ENCODE peak calls at places on chromosome 7, in five cellular contexts. F is GM12878, Z is GM23338, B is astrocyte of the spinal cord, X is GM12865. P is an unnamed sample.

GRCh38 chr7:64685091-64685490 is 19.2 kb downstream of the ZNF107 start:
- DNase-seq in F (no peak), Z (peak; percentile 13), B (no peak), X (no peak), P (no peak)

GRCh38 chr7:119935418-119936025 is 337.5 kb upstream of the KCND2 start:
- DNase-seq in F (no peak), Z (peak; percentile 66), B (peak; percentile 65), X (peak; percentile 45), P (no peak)

GRCh38 chr7:138212314-138212713 is 136.1 kb downstream of the AKR1D1 start:
- DNase-seq in F (no peak), Z (no peak), B (no peak), X (no peak), P (no peak)

GRCh38 chr7:112484671-112485097 is 3.9 kb downstream of the LSMEM1 start:
- DNase-seq in F (no peak), Z (no peak), B (peak; percentile 97), X (no peak), P (peak; percentile 94)

GRCh38 chr7:74575083-74575803 is 82.3 kb upstream of the GTF2I start:
- DNase-seq in F (no peak), Z (no peak), B (peak; percentile 78), X (no peak), P (no peak)

GRCh38 chr7:50822716-50823115 is 40.0 kb upstream of the GRB10 start:
- DNase-seq in F (no peak), Z (no peak), B (peak; percentile 58), X (no peak), P (peak; percentile 17)

GRCh38 chr7:96826089-96826488 is 116.4 kb upstream of the SEM1 start:
- DNase-seq in F (no peak), Z (no peak), B (no peak), X (no peak), P (no peak)

GRCh38 chr7:120991570-120991969 is 3.1 kb downstream of the CPED1 start:
- DNase-seq in F (no peak), Z (no peak), B (peak; percentile 69), X (no peak), P (no peak)

GRCh38 chr7:1021931-1022330 is 22.4 kb upstream of the GPR146 start:
- DNase-seq in F (no peak), Z (no peak), B (no peak), X (no peak), P (no peak)

GRCh38 chr7:98395481-98395880 is 5.4 kb downstream of the BAIAP2L1 start:
- DNase-seq in F (no peak), Z (no peak), B (no peak), X (no peak), P (no peak)

GRCh38 chr7:41104621-41105020 is 598.3 kb downstream of the INHBA start:
- DNase-seq in F (no peak), Z (no peak), B (no peak), X (no peak), P (no peak)

GRCh38 chr7:98329100-98329871 is 47.8 kb downstream of the BRI3 start:
- DNase-seq in F (no peak), Z (no peak), B (peak; percentile 91), X (no peak), P (no peak)

GRCh38 chr7:155984028-155984607 is 171.9 kb upstream of the SHH start:
- DNase-seq in F (no peak), Z (no peak), B (no peak), X (no peak), P (no peak)

GRCh38 chr7:128031901-128032604 is 816 bp upstream of the LRRC4 start:
- DNase-seq in F (no peak), Z (peak; percentile 80), B (peak; percentile 87), X (peak; percentile 48), P (peak; percentile 74)

GRCh38 chr7:13903997-13904396 is 85.5 kb downstream of the ETV1 start:
- DNase-seq in F (no peak), Z (no peak), B (no peak), X (no peak), P (peak; percentile 62)

GRCh38 chr7:128836729-128837348 is 6.6 kb downstream of the FLNC start:
- DNase-seq in F (no peak), Z (no peak), B (no peak), X (no peak), P (no peak)

GRCh38 chr7:138352570-138353461 is 107.2 kb upstream of the TRIM24 start:
- DNase-seq in F (no peak), Z (no peak), B (no peak), X (no peak), P (no peak)

GRCh38 chr7:93715234-93715633 is 140.7 kb upstream of the CALCR start:
- DNase-seq in F (no peak), Z (peak; percentile 77), B (peak; percentile 46), X (peak; percentile 49), P (no peak)

GRCh38 chr7:94355389-94355788 is 39.3 kb upstream of the COL1A2 start:
- DNase-seq in F (no peak), Z (no peak), B (no peak), X (no peak), P (no peak)

GRCh38 chr7:22884911-22885823 is 62.5 kb upstream of the TOMM7 start:
- DNase-seq in F (peak; percentile 66), Z (no peak), B (no peak), X (peak; percentile 61), P (no peak)

GRCh38 chr7:80795174-80795573 is 123.7 kb downstream of the SEMA3C start:
- DNase-seq in F (no peak), Z (no peak), B (peak; percentile 67), X (no peak), P (no peak)

GRCh38 chr7:129779602-129780256 is 168.2 kb downstream of the NRF1 start:
- DNase-seq in F (no peak), Z (peak; percentile 94), B (no peak), X (peak; percentile 52), P (no peak)

GRCh38 chr7:53398566-53398965 is 363.1 kb downstream of the POM121L12 start:
- DNase-seq in F (no peak), Z (no peak), B (no peak), X (no peak), P (no peak)

GRCh38 chr7:46654546-46655443 is 733.7 kb upstream of the IGFBP3 start:
- DNase-seq in F (no peak), Z (no peak), B (no peak), X (no peak), P (no peak)

GRCh38 chr7:89607797-89608196 is 546.5 kb upstream of the STEAP1 start:
- DNase-seq in F (no peak), Z (no peak), B (no peak), X (no peak), P (no peak)

GRCh38 chr7:117435475-117436043 is 8.3 kb upstream of the ASZ1 start:
- DNase-seq in F (peak; percentile 73), Z (no peak), B (no peak), X (peak; percentile 70), P (no peak)

GRCh38 chr7:28685660-28686417 is 272.3 kb downstream of the TRIL start:
- DNase-seq in F (no peak), Z (peak; percentile 77), B (peak; percentile 99), X (peak; percentile 9), P (peak; percentile 96)
- TF ChIP-seq CTCF in F (no peak), Z (no peak), B (no peak), X (no peak), P (no peak)

DNA sequence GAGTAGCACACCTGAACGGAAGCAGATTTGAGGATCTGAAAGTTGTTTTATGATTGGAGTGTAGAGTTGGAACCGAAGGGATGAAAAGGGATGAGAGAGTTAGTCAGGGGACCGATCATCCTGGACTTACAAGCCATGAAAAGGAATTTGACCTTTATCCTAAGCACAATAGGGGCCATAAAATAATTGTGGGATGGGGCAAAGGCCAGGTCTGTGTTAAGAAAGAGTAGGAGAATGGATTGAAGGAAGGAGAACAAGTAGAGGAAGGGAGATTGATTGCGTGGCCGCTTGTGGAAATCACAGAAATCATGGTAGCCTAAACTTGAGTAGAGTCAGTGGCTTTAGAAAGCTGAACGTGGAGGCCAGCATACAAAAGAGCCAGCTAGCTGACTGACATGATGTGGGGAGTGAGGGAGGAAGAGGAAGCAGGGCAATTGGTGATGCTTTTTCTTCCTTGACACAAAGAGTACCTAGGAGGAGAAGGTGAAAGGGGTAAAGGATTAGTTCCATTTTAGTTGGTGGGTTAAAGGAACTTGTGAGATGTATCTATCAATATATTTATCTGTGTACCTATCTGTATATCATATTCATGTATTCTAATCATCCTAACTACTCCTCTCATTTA is 67.1 kb upstream of the RPA3 start:
- DNase-seq in F (no peak), Z (no peak), B (no peak), X (no peak), P (no peak)
- H3K4me3 ChIP-seq in F (no peak overlapping the region), Z (no peak overlapping the region), B (no peak overlapping the region), X (no peak overlapping the region), P (no peak overlapping the region)

DNA sequence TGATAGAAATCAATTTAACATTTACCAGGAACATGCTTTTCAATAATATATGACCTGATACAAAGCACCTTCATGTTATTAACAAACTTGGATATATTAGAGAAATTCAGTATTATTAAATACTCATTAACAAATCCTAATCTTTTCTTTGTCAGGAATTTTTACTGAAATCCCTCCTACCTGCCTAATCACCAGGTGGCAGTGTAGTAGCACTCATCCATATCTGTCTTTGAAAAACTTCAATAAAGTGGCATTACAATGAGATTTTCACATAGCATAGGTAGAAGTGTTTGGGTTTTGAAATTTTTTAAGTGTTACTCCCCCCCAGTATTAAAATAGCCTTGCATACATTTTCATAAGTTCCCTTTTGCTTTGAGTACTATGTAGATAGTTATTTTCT is 1246.6 kb upstream of the LRRN3 start:
- DNase-seq in F (no peak), Z (peak; percentile 36), B (peak; percentile 26), X (peak; percentile 5), P (no peak)
- TF ChIP-seq CTCF in F (peak; percentile 41), Z (peak; percentile 70), B (peak; percentile 57), X (peak; percentile 28), P (no peak)

DNA sequence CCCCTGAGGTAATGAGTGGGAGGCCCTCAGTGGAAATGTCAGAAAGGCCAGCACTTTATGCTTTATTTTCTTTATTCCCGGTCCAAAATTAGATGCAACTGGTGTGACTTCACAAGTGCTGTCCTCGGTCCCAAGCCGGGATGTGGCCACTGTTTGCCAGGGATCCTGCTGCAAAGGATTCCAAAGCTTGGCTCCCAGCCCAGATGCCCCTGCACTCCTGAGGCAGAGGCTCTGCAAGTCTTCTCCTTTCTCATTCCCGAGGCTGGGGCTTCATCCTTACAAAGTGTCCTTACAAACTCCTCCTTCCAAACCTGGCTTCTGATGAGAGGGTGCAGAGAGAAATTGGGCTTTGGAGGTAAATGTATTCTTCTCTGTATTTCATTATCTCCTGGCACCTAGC is 544.3 kb upstream of the DPP6 start:
- DNase-seq in F (no peak), Z (no peak), B (no peak), X (no peak), P (no peak)
- H3K4me3 ChIP-seq in F (no peak overlapping the region), Z (no peak overlapping the region), B (no peak overlapping the region), X (no peak overlapping the region), P (no peak overlapping the region)

DNA sequence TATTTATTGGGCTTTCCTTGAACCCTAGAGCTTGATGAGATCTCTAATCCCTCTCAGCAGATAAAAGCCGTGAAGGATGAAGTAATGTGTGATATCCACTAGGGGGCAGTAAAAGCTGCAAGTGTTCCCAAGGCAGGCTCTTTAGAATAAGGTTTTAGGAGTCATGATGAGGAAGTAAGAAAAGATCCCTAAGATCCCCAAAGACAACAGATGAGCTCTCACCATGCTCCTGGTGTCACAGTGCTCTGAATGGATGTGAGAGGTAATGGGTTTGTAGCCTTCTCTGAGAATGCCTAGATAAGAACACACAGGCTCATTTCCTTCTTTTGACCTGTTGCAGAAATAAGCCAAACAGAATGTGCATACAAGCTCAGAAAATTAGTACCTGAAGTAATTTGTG is 70.4 kb upstream of the ITPRID1 start:
- DNase-seq in F (peak; percentile 21), Z (peak; percentile 90), B (peak; percentile 55), X (peak; percentile 49), P (peak; percentile 0)
- TF ChIP-seq CTCF in F (peak; percentile 84), Z (peak; percentile 84), B (peak; percentile 74), X (peak; percentile 67), P (peak; percentile 67)

GRCh38 chr7:135971366-135971725 is 5.8 kb downstream of the MTPN start:
- DNase-seq in F (no peak), Z (no peak), B (no peak), X (no peak), P (no peak)
- H3K4me3 ChIP-seq in F (no peak overlapping the region), Z (no peak overlapping the region), B (no peak overlapping the region), X (no peak overlapping the region), P (no peak overlapping the region)

P was measured in AG09309.